ENCODE peak calls at places on chromosomes 16 and 17, in eight cellular contexts. W, N, Y, A, H, Q, R and D are unnamed samples.

GRCh38 chr16:2471016-2471652 is at the start of gene NTN3:
- DNase-seq in R (no peak), A (peak), W (peak), N (no peak), Q (no peak), Y (no peak), H (no peak), D (peak)

GRCh38 chr17:30520436-30520835 is 43.2 kb downstream of the GOSR1 start:
- DNase-seq in A (no peak), R (no peak), N (no peak), Y (peak), W (no peak), Q (no peak), H (no peak), D (no peak)

GRCh38 chr16:81405702-81406113 is 38.9 kb upstream of the CMIP start:
- DNase-seq in H (no peak), Y (no peak), W (no peak), Q (no peak), N (no peak), A (no peak), R (no peak), D (peak)

GRCh38 chr16:51155199-51155607 is 4.1 kb upstream of the SALL1 start:
- DNase-seq in W (peak), Q (no peak), Y (no peak), N (no peak), H (no peak), A (no peak), R (no peak), D (no peak)

GRCh38 chr17:75619506-75620431 is 13.5 kb upstream of the SMIM5 start:
- DNase-seq in R (no peak), H (no peak), N (no peak), Y (no peak), A (no peak), W (peak), Q (no peak), D (peak)

GRCh38 chr16:84368327-84368996 is at the start of gene ATP2C2:
- DNase-seq in Y (no peak), A (peak), N (no peak), R (no peak), W (peak), Q (no peak), H (no peak), D (no peak)

GRCh38 chr16:54582631-54583250 is 296.2 kb upstream of the IRX3 start:
- DNase-seq in Q (no peak), H (no peak), N (no peak), Y (no peak), A (no peak), W (peak), R (no peak), D (no peak)

GRCh38 chr17:29291163-29291752 is 2.7 kb downstream of the NUFIP2 start:
- DNase-seq in Q (no peak), Y (peak), H (no peak), N (no peak), A (no peak), R (no peak), W (no peak), D (peak)

GRCh38 chr17:21313320-21313719 is 28.8 kb downstream of the MAP2K3 start:
- DNase-seq in Q (no peak), A (no peak), H (no peak), W (no peak), N (peak), R (no peak), Y (no peak), D (no peak)

GRCh38 chr17:66406701-66407644 is 104.6 kb downstream of the PRKCA start:
- DNase-seq in W (no peak), H (no peak), Q (no peak), R (no peak), N (no peak), A (no peak), Y (no peak), D (no peak)

GRCh38 chr17:17849863-17850373 is 13.1 kb upstream of the SREBF1 start:
- DNase-seq in Y (no peak), R (peak), W (no peak), A (no peak), Q (peak), N (peak), H (peak), D (peak)

GRCh38 chr17:4735825-4736651 is 3.6 kb upstream of the ZMYND15 start:
- DNase-seq in W (no peak), R (no peak), Q (no peak), A (no peak), H (no peak), Y (no peak), N (no peak), D (no peak)

GRCh38 chr16:80518436-80518835 is 22.4 kb upstream of the DYNLRB2 start:
- DNase-seq in A (no peak), R (no peak), H (no peak), N (no peak), W (no peak), Y (no peak), Q (no peak), D (no peak)

GRCh38 chr16:3012246-3012645 is 477 bp upstream of the CLDN9 start:
- DNase-seq in Q (no peak), Y (no peak), A (peak), N (no peak), W (peak), H (no peak), R (no peak), D (no peak)

GRCh38 chr16:50316848-50317630 is 50.7 kb downstream of the ADCY7 start:
- DNase-seq in H (no peak), A (no peak), R (no peak), Y (no peak), Q (no peak), W (no peak), N (peak), D (no peak)

GRCh38 chr16:75341934-75342811 is 90.7 kb upstream of the BCAR1 start:
- DNase-seq in A (no peak), W (no peak), N (no peak), H (no peak), Y (peak), R (no peak), Q (no peak), D (no peak)

GRCh38 chr16:71353736-71354135 is 4.8 kb upstream of the CALB2 start:
- DNase-seq in R (no peak), Q (no peak), Y (no peak), N (no peak), W (no peak), H (no peak), A (no peak), D (no peak)

GRCh38 chr16:2692251-2692947 is 10.1 kb downstream of the KCTD5 start:
- DNase-seq in N (peak), H (no peak), W (no peak), Q (no peak), Y (no peak), R (peak), A (no peak), D (peak)

GRCh38 chr17:7820231-7820630 is 13.8 kb upstream of the KDM6B start:
- DNase-seq in Q (no peak), A (no peak), H (no peak), Y (no peak), W (no peak), R (no peak), N (no peak), D (no peak)

GRCh38 chr17:45857977-45858708 is 13.5 kb downstream of the SPPL2C start:
- DNase-seq in H (no peak), A (no peak), W (peak), R (no peak), Q (no peak), N (no peak), Y (no peak), D (peak)

GRCh38 chr16:67562526-67562917 is at the start of gene CTCF:
- DNase-seq in Q (peak), H (no peak), Y (no peak), R (peak), A (peak), W (peak), N (peak), D (peak)

GRCh38 chr17:8673621-8674020 is 43.1 kb upstream of the MYH10 start:
- DNase-seq in Q (no peak), H (no peak), N (no peak), W (no peak), R (no peak), A (no peak), Y (no peak), D (no peak)

GRCh38 chr16:54651440-54651839 is 279.2 kb upstream of the IRX5 start:
- DNase-seq in N (no peak), Q (no peak), Y (no peak), R (no peak), W (no peak), H (no peak), A (no peak), D (no peak)

GRCh38 chr17:17913695-17914332 is 58.4 kb downstream of the TOM1L2 start:
- DNase-seq in Q (no peak), R (no peak), A (peak), N (peak), Y (peak), H (no peak), W (peak), D (peak)

GRCh38 chr16:668519-669171 is 713 bp downstream of the RHOT2 start:
- DNase-seq in Q (no peak), R (no peak), N (no peak), A (no peak), Y (no peak), H (no peak), W (peak), D (no peak)

GRCh38 chr16:68079616-68080344 is 5.4 kb upstream of the NFATC3 start:
- DNase-seq in H (peak), A (no peak), R (no peak), Y (no peak), Q (peak), N (peak), W (peak), D (no peak)

GRCh38 chr17:67165201-67165600 is 79.8 kb downstream of the HELZ start:
- DNase-seq in R (no peak), W (no peak), H (no peak), Y (no peak), N (peak), Q (no peak), A (no peak), D (no peak)

GRCh38 chr17:6139447-6139832 is 69.3 kb downstream of the WSCD1 start:
- DNase-seq in Y (no peak), Q (no peak), R (no peak), N (no peak), A (no peak), W (no peak), H (no peak), D (no peak)

GRCh38 chr17:44807817-44808155 is 22.3 kb downstream of the GJC1 start:
- DNase-seq in H (no peak), R (no peak), N (no peak), W (no peak), Y (peak), A (no peak), Q (no peak), D (peak)

GRCh38 chr16:78689031-78689430 is 589.6 kb downstream of the WWOX start:
- DNase-seq in Q (no peak), R (no peak), H (no peak), A (no peak), N (no peak), W (no peak), Y (no peak), D (peak)

GRCh38 chr17:73595068-73595865 is 49.0 kb downstream of the SDK2 start:
- DNase-seq in W (peak), R (peak), N (peak), A (no peak), Q (no peak), H (no peak), Y (no peak), D (peak)

GRCh38 chr17:43042025-43042424 is 17.0 kb downstream of the RND2 start:
- DNase-seq in N (no peak), H (no peak), Y (no peak), R (no peak), A (no peak), W (no peak), Q (no peak), D (no peak)

GRCh38 chr16:67206838-67207115 is 7.8 kb downstream of the ELMO3 start:
- DNase-seq in W (no peak), R (no peak), Y (no peak), N (no peak), H (no peak), Q (no peak), A (no peak), D (no peak)

GRCh38 chr17:50095626-50096037 is 481 bp downstream of the PDK2 start:
- DNase-seq in H (no peak), Q (no peak), Y (no peak), W (peak), A (no peak), R (no peak), N (no peak), D (peak)

GRCh38 chr16:88455610-88456355 is 2.7 kb downstream of the ZFPM1 start:
- DNase-seq in A (no peak), Y (no peak), N (no peak), Q (peak), H (no peak), W (peak), R (no peak), D (no peak)

GRCh38 chr16:8958344-8958808 is 5.3 kb downstream of the USP7 start:
- DNase-seq in R (no peak), W (no peak), Q (no peak), H (no peak), Y (peak), N (peak), A (no peak), D (peak)

GRCh38 chr16:847151-847550 is 46.6 kb upstream of the GNG13 start:
- DNase-seq in N (no peak), A (no peak), H (no peak), Y (no peak), W (no peak), R (no peak), Q (no peak), D (no peak)

GRCh38 chr17:50127661-50128361 is 2.1 kb downstream of the SAMD14 start:
- DNase-seq in H (no peak), W (no peak), N (no peak), Y (no peak), Q (no peak), A (no peak), R (no peak), D (no peak)